ENCODE peak calls at places on chromosomes 1 and 21, in seven cellular contexts. B, S, G, E, M, V and I are unnamed samples.

GRCh38 chr1:225998560-225999226 is 450 bp downstream of the SDE2 start:
- DNase-seq in M (no peak), S (no peak), V (no peak), E (no peak), G (no peak), B (no peak), I (no peak)

GRCh38 chr1:2381741-2382620 is 9.4 kb downstream of the MORN1 start:
- DNase-seq in E (peak), B (peak), M (peak), G (peak), V (peak), S (peak), I (peak)

GRCh38 chr1:160406131-160406968 is 6.0 kb downstream of the VANGL2 start:
- DNase-seq in V (no peak), S (no peak), M (no peak), B (no peak), G (no peak), E (no peak), I (no peak)

GRCh38 chr1:76410499-76410898 is 336.0 kb downstream of the ST6GALNAC3 start:
- DNase-seq in V (no peak), S (no peak), E (no peak), G (no peak), M (no peak), B (no peak), I (no peak)

GRCh38 chr1:229392936-229393335 is 41.0 kb downstream of the ACTA1 start:
- DNase-seq in G (no peak), V (no peak), B (no peak), M (no peak), S (no peak), E (no peak), I (no peak)

GRCh38 chr21:37564341-37564923 is 197.9 kb downstream of the DYRK1A start:
- DNase-seq in G (peak), S (peak), V (peak), B (peak), M (peak), E (peak), I (peak)

GRCh38 chr1:171403396-171403795 is 81.9 kb upstream of the PRRC2C start:
- DNase-seq in B (peak), S (no peak), V (no peak), E (no peak), M (no peak), G (peak), I (peak)

GRCh38 chr1:1358433-1359201 is at the start of gene MXRA8:
- DNase-seq in S (peak), V (peak), B (peak), E (peak), G (peak), M (peak), I (peak)

GRCh38 chr1:216528816-216529215 is 105.6 kb upstream of the USH2A start:
- DNase-seq in S (no peak), M (no peak), B (no peak), E (no peak), G (no peak), V (no peak), I (no peak)

GRCh38 chr1:5601516-5601915 is 390.7 kb downstream of the NPHP4 start:
- DNase-seq in V (no peak), B (peak), E (no peak), M (no peak), G (no peak), S (no peak), I (no peak)

GRCh38 chr1:156860113-156860638 is 489 bp upstream of the NTRK1 start:
- DNase-seq in V (peak), B (no peak), G (peak), S (peak), M (no peak), E (peak), I (no peak)

GRCh38 chr1:223513309-223513708 is 120.1 kb downstream of the CCDC185 start:
- DNase-seq in S (no peak), V (no peak), M (no peak), B (no peak), G (no peak), E (no peak), I (no peak)

DNA sequence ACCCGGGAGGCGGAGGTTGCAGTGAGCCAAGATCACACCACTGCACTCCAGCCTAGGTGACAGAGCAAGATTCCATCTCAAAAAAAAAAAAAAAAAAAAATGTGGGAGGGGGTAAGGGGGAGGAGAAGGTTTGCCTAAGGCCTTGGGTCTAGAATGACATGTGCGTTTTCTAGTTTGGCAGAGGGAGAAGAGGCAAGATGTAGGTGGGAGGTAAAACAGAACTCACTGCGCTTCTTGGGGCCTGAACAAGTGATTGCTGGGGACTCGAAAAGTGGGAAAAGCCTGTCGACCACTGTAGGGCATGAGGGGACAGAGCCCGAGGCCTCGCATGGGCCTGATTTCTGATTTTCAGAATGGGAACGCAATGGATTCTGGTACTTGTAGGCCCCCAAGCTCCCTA is 19.9 kb downstream of the RUNX3 start:
- DNase-seq in G (no peak), E (no peak), V (no peak), B (no peak), S (no peak), M (no peak), I (no peak)
- H3K27ac ChIP-seq in G (no peak), E (no peak), V (peak), B (no peak), S (no peak), M (peak), I (peak)

DNA sequence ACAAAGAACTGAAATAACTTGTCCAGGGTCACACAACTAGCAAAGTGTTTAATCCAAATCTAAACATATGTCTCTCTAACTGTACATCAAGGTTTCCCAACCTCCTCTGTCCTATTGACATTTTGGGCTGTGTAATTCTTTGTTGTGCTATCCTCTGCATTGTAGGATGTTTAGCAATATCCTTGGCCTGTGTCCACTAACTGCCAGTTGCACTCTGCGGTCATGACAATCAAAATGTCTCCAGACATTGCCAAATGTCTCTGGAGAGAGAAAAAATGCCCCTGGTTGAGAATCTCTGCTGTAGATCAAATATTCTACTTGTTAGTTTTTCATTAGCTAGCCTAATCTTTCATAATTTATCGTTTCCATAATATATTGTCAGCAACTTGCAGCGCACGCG is 353.4 kb upstream of the NEGR1 start:
- DNase-seq in M (no peak), E (no peak), G (no peak), B (no peak), V (no peak), S (no peak), I (no peak)
- H3K27ac ChIP-seq in M (no peak), E (no peak), G (no peak), B (no peak), V (no peak), S (no peak), I (no peak)

DNA sequence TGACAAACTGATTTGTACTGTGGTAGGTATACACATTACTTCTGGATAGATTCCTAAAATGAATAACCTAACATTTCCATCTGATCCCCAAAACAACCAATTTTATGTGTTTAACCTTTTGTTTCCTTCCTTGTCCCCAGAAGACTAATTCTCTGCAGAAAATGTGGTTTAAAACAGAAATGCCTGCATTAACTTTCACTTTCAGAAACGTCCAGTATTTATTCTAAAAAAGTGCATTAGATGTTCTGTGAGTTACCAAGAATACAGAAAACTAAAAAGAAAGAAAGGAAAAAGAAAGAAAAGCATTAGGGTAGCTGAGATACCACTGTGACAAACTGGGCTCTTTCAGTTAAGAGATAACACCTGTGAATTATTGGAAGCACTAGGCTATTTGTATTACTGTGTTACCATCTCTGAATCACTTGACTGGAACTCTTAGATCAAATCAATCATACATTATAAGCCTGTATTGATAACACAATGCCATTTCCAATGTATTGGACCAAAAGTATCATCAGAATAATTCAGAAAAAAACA is 177.7 kb downstream of the NCAM2 start:
- DNase-seq in E (no peak), M (no peak), G (no peak), B (no peak), V (no peak), S (no peak), I (no peak)
- H3K27ac ChIP-seq in E (no peak), M (no peak), G (no peak), B (no peak), V (no peak), S (no peak), I (no peak)

DNA sequence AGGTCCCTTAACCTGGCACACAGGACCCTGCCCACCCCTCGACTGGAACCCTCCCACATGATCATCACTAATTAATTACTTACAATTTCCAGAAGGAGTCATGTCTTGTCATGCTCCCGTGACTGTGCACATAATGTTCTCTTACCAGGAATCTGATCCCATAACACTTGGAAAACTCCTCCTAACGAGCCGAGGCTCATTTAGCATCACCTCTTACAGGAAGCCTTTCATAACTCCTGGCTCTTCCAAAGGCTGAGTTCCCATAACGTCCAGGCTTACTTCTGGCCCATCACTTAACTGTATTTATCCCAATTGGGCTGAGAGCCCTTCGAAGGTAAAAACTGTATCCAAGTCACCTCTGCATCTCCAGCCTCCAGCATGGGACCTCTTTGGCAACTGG is 147.9 kb upstream of the JUN start:
- DNase-seq in S (no peak), G (no peak), B (no peak), M (no peak), V (no peak), E (no peak), I (no peak)
- H3K27ac ChIP-seq in S (no peak), G (no peak), B (peak), M (no peak), V (no peak), E (no peak), I (no peak)

GRCh38 chr1:47690341-47691244 is 252.7 kb downstream of the FOXD2 start:
- DNase-seq in V (no peak), E (no peak), B (peak), M (peak), G (peak), S (no peak), I (no peak)
- H3K27ac ChIP-seq in V (no peak), E (no peak), B (no peak), M (no peak), G (no peak), S (no peak), I (no peak)

GRCh38 chr1:205545001-205545919 is 40.8 kb downstream of the CDK18 start:
- DNase-seq in B (peak), G (peak), E (no peak), V (peak), M (no peak), S (no peak), I (no peak)

GRCh38 chr1:205543351-205544305 is 39.2 kb downstream of the CDK18 start:
- DNase-seq in E (peak), S (peak), M (peak), V (peak), B (peak), G (peak), I (peak)

GRCh38 chr1:205541161-205541886 is 36.9 kb downstream of the CDK18 start:
- DNase-seq in B (peak), M (no peak), G (no peak), E (no peak), V (peak), S (no peak), I (no peak)

GRCh38 chr1:205545991-205546390 is 41.5 kb downstream of the CDK18 start:
- DNase-seq in S (no peak), G (no peak), B (peak), M (no peak), V (peak), E (no peak), I (no peak)

GRCh38 chr1:205542367-205542766 is 37.9 kb downstream of the CDK18 start:
- DNase-seq in M (no peak), B (peak), E (no peak), S (no peak), G (no peak), V (peak), I (no peak)
- H3K27ac ChIP-seq in M (peak), B (no peak), E (no peak), S (peak), G (no peak), V (no peak), I (no peak)